ENCODE peak calls at places on chromosomes 11 and 22, in five cellular contexts. D is right cardiac atrium, X is hippocampal formation, Z is hypothalamus, A is NCI-H748 treated with DMSO at 0.1 percent for 48 hours. Y is an unnamed sample.

GRCh38 chr11:127182586-127183203 is 182.1 kb upstream of the KIRREL3 start:
- DNase-seq in D (no peak), X (no peak), Z (no peak), A (peak), Y (no peak)

GRCh38 chr11:99418927-99419707 is 398.4 kb downstream of the CNTN5 start:
- DNase-seq in D (no peak), X (no peak), Z (no peak), A (no peak), Y (no peak)

GRCh38 chr11:926341-926916 is 759 bp downstream of the AP2A2 start:
- DNase-seq in D (peak), X (no peak), Z (no peak), A (no peak), Y (no peak)

GRCh38 chr11:122633219-122633829 is 22.2 kb upstream of the UBASH3B start:
- DNase-seq in D (peak), X (peak), Z (no peak), A (no peak), Y (peak)

GRCh38 chr11:11967669-11968510 is 40.5 kb downstream of the DKK3 start:
- DNase-seq in D (no peak), X (no peak), Z (no peak), A (no peak), Y (peak)

GRCh38 chr22:46007003-46007847 is 30.3 kb upstream of the WNT7B start:
- DNase-seq in D (peak), X (no peak), Z (no peak), A (no peak), Y (peak)

GRCh38 chr22:11629661-11630385 is 3898.2 kb upstream of the OR11H1 start:
- DNase-seq in D (no peak), X (no peak), Z (no peak), A (no peak), Y (no peak)

GRCh38 chr11:132357811-132358572 is 987.6 kb downstream of the NTM start:
- DNase-seq in D (no peak), X (no peak), Z (no peak), A (no peak), Y (no peak)

GRCh38 chr22:40567106-40567505 is 69.4 kb downstream of the MRTFA start:
- DNase-seq in D (no peak), X (no peak), Z (no peak), A (no peak), Y (no peak)

GRCh38 chr11:26204839-26205238 is 127.1 kb upstream of the ANO3 start:
- DNase-seq in D (no peak), X (no peak), Z (no peak), A (no peak), Y (no peak)

GRCh38 chr11:58006940-58007339 is 16.7 kb upstream of the OR9Q1 start:
- DNase-seq in D (no peak), X (no peak), Z (no peak), A (no peak), Y (no peak)

GRCh38 chr11:75966546-75967287 is 151.7 kb downstream of the UVRAG start:
- DNase-seq in D (no peak), X (no peak), Z (no peak), A (no peak), Y (no peak)

GRCh38 chr11:113730887-113731726 is 25.0 kb upstream of the TMPRSS5 start:
- DNase-seq in D (no peak), X (peak), Z (no peak), A (peak), Y (no peak)

GRCh38 chr11:72821920-72822799 is 7.9 kb downstream of the ATG16L2 start:
- DNase-seq in D (peak), X (peak), Z (peak), A (peak), Y (peak)

GRCh38 chr11:80521592-80521991 is 1080.8 kb upstream of the TENM4 start:
- DNase-seq in D (no peak), X (no peak), Z (no peak), A (no peak), Y (no peak)

GRCh38 chr11:119120639-119121007 is 757 bp upstream of the HINFP start:
- DNase-seq in D (no peak), X (no peak), Z (no peak), A (no peak), Y (no peak)

GRCh38 chr11:96332236-96332761 is 10.7 kb downstream of the MAML2 start:
- DNase-seq in D (no peak), X (no peak), Z (no peak), A (no peak), Y (no peak)

GRCh38 chr11:104078995-104079394 is 42.6 kb downstream of the DDI1 start:
- DNase-seq in D (no peak), X (no peak), Z (no peak), A (no peak), Y (no peak)

GRCh38 chr22:47259990-47260389 is 497.5 kb downstream of the TBC1D22A start:
- DNase-seq in D (no peak), X (no peak), Z (no peak), A (no peak), Y (no peak)

GRCh38 chr22:32720924-32721323 is 80.6 kb upstream of the TIMP3 start:
- DNase-seq in D (no peak), X (no peak), Z (no peak), A (no peak), Y (no peak)

GRCh38 chr22:49960967-49961600 is 512 bp downstream of the PIM3 start:
- DNase-seq in D (peak), X (peak), Z (no peak), A (no peak), Y (peak)

GRCh38 chr22:37314315-37315046 is 32.2 kb downstream of the CYTH4 start:
- DNase-seq in D (no peak), X (no peak), Z (no peak), A (no peak), Y (no peak)

GRCh38 chr11:127000291-127000968 is at the start of gene KIRREL3:
- DNase-seq in D (peak), X (peak), Z (peak), A (peak), Y (no peak)

GRCh38 chr11:80822248-80822647 is 1381.4 kb upstream of the TENM4 start:
- DNase-seq in D (no peak), X (no peak), Z (no peak), A (no peak), Y (no peak)

GRCh38 chr11:12177739-12178338 is 67.4 kb downstream of the MICAL2 start:
- DNase-seq in D (no peak), X (no peak), Z (no peak), A (no peak), Y (no peak)

Y was measured in left ventricle myocardium inferior.